ENCODE peak calls at places on chromosomes 6 and 20, in nine cellular contexts. W is esophagus squamous epithelium, Z is esophagus muscularis mucosa, S is A549, D is tibial nerve, F is NB4, V is HepG2, E is sigmoid colon, B is H1. C is an unnamed sample.
A peak's percentile ranks its signal among the peaks of the same experiment; 100 is the strongest.

GRCh38 chr6:117399924-117400323 is 25.8 kb downstream of the ROS1 start:
- DNase-seq in W (no peak), F (no peak), D (no peak), Z (no peak), V (peak; percentile 20), B (no peak), S (peak; percentile 22), E (no peak), C (no peak)

GRCh38 chr20:43840382-43841070 is 74.1 kb upstream of the TOX2 start:
- DNase-seq in E (peak; percentile 25), F (peak; percentile 72), V (peak; percentile 39), Z (no peak), D (no peak), W (no peak), B (peak; percentile 57), S (peak; percentile 80), C (peak; percentile 33)

GRCh38 chr6:1391692-1392309 is 2.4 kb downstream of the FOXF2 start:
- DNase-seq in W (no peak), Z (no peak), B (no peak), E (no peak), V (no peak), S (no peak), D (no peak), F (no peak), C (no peak)

GRCh38 chr20:32589256-32589655 is 4.1 kb upstream of the NOL4L start:
- DNase-seq in S (no peak), W (no peak), E (no peak), V (no peak), Z (no peak), D (no peak), B (no peak), F (no peak), C (no peak)

GRCh38 chr20:41360831-41361756 is 5.5 kb downstream of the EMILIN3 start:
- DNase-seq in B (no peak), V (no peak), F (no peak), S (no peak), W (no peak), D (no peak), Z (no peak), E (no peak), C (no peak)

GRCh38 chr6:122996797-122997520 is 924 bp downstream of the CLVS2 start:
- DNase-seq in S (no peak), D (no peak), Z (no peak), V (no peak), F (no peak), B (peak; percentile 41), E (no peak), W (no peak), C (no peak)

GRCh38 chr6:24355422-24355821 is 2.4 kb downstream of the DCDC2 start:
- DNase-seq in B (no peak), Z (no peak), V (no peak), D (no peak), E (no peak), F (no peak), W (no peak), S (no peak), C (no peak)

GRCh38 chr6:47651505-47651944 is 46.9 kb upstream of the ADGRF4 start:
- DNase-seq in S (no peak), Z (no peak), D (no peak), V (no peak), F (no peak), E (no peak), B (no peak), W (no peak), C (no peak)

GRCh38 chr20:25744261-25744660 is 47.6 kb upstream of the ZNF337 start:
- DNase-seq in Z (no peak), S (no peak), V (no peak), D (no peak), W (no peak), B (no peak), F (no peak), E (no peak), C (no peak)

GRCh38 chr6:37020426-37021211 is 15.2 kb downstream of the FGD2 start:
- DNase-seq in E (no peak), Z (no peak), W (no peak), S (no peak), D (no peak), F (no peak), B (no peak), V (no peak), C (no peak)

GRCh38 chr20:8940311-8940710 is 128.6 kb upstream of the PLCB4 start:
- DNase-seq in F (no peak), D (no peak), Z (no peak), E (no peak), B (no peak), W (no peak), S (no peak), V (no peak), C (no peak)

GRCh38 chr6:122180132-122180531 is 219.3 kb upstream of the HSF2 start:
- DNase-seq in D (no peak), W (no peak), Z (no peak), B (no peak), E (no peak), F (no peak), S (no peak), V (no peak), C (no peak)

GRCh38 chr20:3420211-3420707 is 12.8 kb upstream of the DNAAF9 start:
- DNase-seq in E (peak; percentile 77), V (no peak), F (peak; percentile 99), Z (no peak), S (no peak), B (no peak), W (no peak), D (peak; percentile 38), C (no peak)

GRCh38 chr6:54847799-54848597 is 1.4 kb downstream of the FAM83B start:
- DNase-seq in V (no peak), S (no peak), B (no peak), F (no peak), D (no peak), W (no peak), Z (no peak), E (no peak), C (no peak)

GRCh38 chr6:54850061-54850460 is 3.5 kb downstream of the FAM83B start:
- DNase-seq in W (no peak), E (no peak), V (no peak), B (no peak), Z (no peak), F (no peak), S (no peak), D (no peak), C (no peak)

GRCh38 chr6:54846857-54847721 is 518 bp downstream of the FAM83B start:
- DNase-seq in D (no peak), Z (no peak), V (no peak), B (peak; percentile 65), F (no peak), S (no peak), W (no peak), E (no peak), C (no peak)

GRCh38 chr6:54846243-54846856 is at the start of gene FAM83B:
- DNase-seq in F (no peak), S (no peak), V (no peak), E (no peak), D (no peak), Z (no peak), W (no peak), B (peak; percentile 82), C (no peak)
- TF ChIP-seq POLR2A in F (no peak), S (no peak), V (no peak), E (no peak), D (no peak), Z (no peak), W (peak; percentile 71), B (no peak), C (no peak)

GRCh38 chr20:460180-460579 is 2.2 kb downstream of the TBC1D20 start:
- DNase-seq in E (no peak), Z (no peak), S (no peak), F (no peak), D (no peak), W (no peak), B (no peak), V (peak; percentile 56), C (no peak)

GRCh38 chr20:462199-462991 is at the start of gene TBC1D20:
- DNase-seq in Z (no peak), W (no peak), S (peak; percentile 92), D (peak; percentile 64), E (peak; percentile 92), F (peak; percentile 92), B (peak; percentile 86), V (peak; percentile 87), C (peak; percentile 88)

GRCh38 chr20:458766-459165 is 3.6 kb downstream of the TBC1D20 start:
- DNase-seq in Z (no peak), S (no peak), W (no peak), F (no peak), E (no peak), D (no peak), B (no peak), V (no peak), C (no peak)

GRCh38 chr20:460707-461106 is 1.6 kb downstream of the TBC1D20 start:
- DNase-seq in B (no peak), E (no peak), D (peak; percentile 48), S (peak; percentile 54), W (no peak), F (peak; percentile 44), V (peak; percentile 49), Z (no peak), C (peak; percentile 68)

GRCh38 chr20:461254-462198 is 807 bp downstream of the TBC1D20 start:
- DNase-seq in F (peak; percentile 76), V (no peak), B (peak; percentile 70), S (peak; percentile 76), E (peak; percentile 77), D (peak; percentile 11), Z (no peak), W (no peak), C (no peak)
- TF ChIP-seq POLR2A in F (no peak), V (no peak), B (no peak), S (no peak), E (no peak), D (no peak), Z (no peak), W (no peak), C (no peak)

GRCh38 chr20:34514897-34515483 is 1.2 kb upstream of the DYNLRB1 start:
- DNase-seq in B (no peak), S (no peak), E (no peak), W (no peak), V (no peak), D (no peak), Z (no peak), F (no peak), C (no peak)
- TF ChIP-seq POLR2A in B (no peak), S (no peak), E (no peak), W (no peak), V (no peak), D (no peak), Z (no peak), F (no peak), C (no peak)

DNA sequence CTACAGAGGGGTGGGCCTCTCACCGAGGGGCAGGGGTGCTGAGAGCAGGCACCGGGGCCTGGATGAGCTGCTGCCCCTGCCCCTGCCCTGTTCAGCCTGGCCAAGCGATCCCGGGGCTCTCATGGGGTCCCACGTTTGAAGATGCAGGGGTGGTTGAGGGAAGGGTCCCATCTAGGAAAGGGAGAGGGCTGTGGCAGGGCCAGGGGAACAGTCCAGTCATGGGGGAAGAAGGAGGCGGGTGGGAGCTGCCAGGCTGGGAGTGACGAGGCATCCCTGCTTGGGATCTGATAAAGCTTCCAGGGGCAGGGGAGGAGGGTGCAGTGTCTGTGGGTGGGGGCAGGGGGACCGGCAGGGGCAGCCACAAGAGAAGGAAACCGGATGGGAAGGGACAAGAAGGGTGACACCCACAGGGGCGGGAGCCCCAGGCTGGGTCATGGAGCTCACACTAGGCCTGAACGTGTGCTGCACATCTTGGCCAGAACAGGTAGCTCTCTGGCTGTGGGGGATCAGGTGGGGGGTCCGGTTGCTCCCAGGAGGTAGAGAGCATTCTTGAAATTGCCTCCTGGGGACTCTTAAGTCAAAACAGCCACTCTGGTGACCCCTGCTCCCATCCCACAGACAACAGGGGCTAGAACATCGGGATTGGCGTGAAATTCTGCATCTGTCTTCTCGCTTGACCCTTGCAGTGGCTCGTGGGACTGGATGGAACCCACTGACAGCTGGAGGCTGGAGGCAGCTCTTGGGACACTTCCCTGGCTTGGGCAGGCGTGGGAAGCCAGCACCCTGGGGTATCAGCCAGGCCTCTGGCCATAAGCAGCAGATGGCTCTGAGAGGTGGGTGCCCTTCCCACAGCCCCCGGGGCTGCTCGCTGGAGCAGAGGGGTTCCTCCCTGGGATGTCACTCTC is 58.0 kb upstream of the GATA5 start:
- DNase-seq in B (no peak), Z (no peak), W (no peak), E (no peak), F (no peak), V (no peak), S (no peak), D (no peak), C (no peak)
- TF ChIP-seq POLR2A in B (no peak), Z (no peak), W (no peak), E (no peak), F (no peak), V (no peak), S (no peak), D (no peak), C (no peak)